ENCODE peak calls at places on chromosomes 3 and 15, in five cellular contexts. A is T-cell; D is mesenteric fat pad; I is activated T-helper 1 cell treated with anti-CD3 and anti-CD28 coated beads, Interleukin-2, amount 50 U/mL, for 16 hours; O is skeletal muscle cell. K is an unnamed sample.

GRCh38 chr15:55673287-55673686 is 69.7 kb downstream of the PRTG start:
- DNase-seq in I (no peak), O (no peak), A (no peak), D (no peak), K (no peak)

GRCh38 chr3:46096336-46096735 is 69.1 kb upstream of the XCR1 start:
- DNase-seq in I (no peak), D (no peak), A (no peak), O (no peak), K (no peak)

GRCh38 chr3:72887378-72887722 is 496 bp upstream of the GXYLT2 start:
- DNase-seq in A (no peak), D (no peak), O (no peak), I (no peak), K (no peak)

GRCh38 chr3:43770426-43771103 is 79.8 kb downstream of the ABHD5 start:
- DNase-seq in D (no peak), I (no peak), O (no peak), A (no peak), K (no peak)

GRCh38 chr15:57696146-57696545 is 10.4 kb upstream of the POLR2M start:
- DNase-seq in I (no peak), D (no peak), O (no peak), A (no peak), K (no peak)

GRCh38 chr3:72237679-72238320 is 452.9 kb upstream of the PROK2 start:
- DNase-seq in D (peak; percentile 20), I (no peak), O (no peak), A (no peak), K (no peak)

GRCh38 chr3:136755192-136755591 is 3.0 kb upstream of the STAG1 start:
- DNase-seq in O (no peak), D (no peak), A (no peak), I (no peak), K (no peak)

GRCh38 chr3:173027429-173027828 is 113.6 kb downstream of the SPATA16 start:
- DNase-seq in O (no peak), D (no peak), A (no peak), I (no peak), K (no peak)

GRCh38 chr3:138118863-138119766 is 3.7 kb upstream of the DZIP1L start:
- DNase-seq in D (no peak), I (peak; percentile 21), O (no peak), A (no peak), K (no peak)

GRCh38 chr3:11567516-11568467 is 75.9 kb downstream of the VGLL4 start:
- DNase-seq in D (no peak), A (no peak), I (no peak), O (peak; percentile 56), K (no peak)

GRCh38 chr3:64010199-64010598 is 13.1 kb downstream of the PSMD6 start:
- DNase-seq in D (no peak), A (no peak), I (no peak), O (no peak), K (no peak)

GRCh38 chr15:41161336-41161735 is 45.3 kb upstream of the INO80 start:
- DNase-seq in A (no peak), O (no peak), D (no peak), I (no peak), K (no peak)

GRCh38 chr15:90629217-90629616 is 87.9 kb upstream of the BLM start:
- DNase-seq in O (no peak), I (no peak), D (peak; percentile 74), A (no peak), K (no peak)

GRCh38 chr3:108090701-108091497 is at the start of gene CD47:
- DNase-seq in I (peak; percentile 95), D (peak; percentile 99), A (peak; percentile 94), O (peak; percentile 72), K (peak; percentile 94)

GRCh38 chr15:66789029-66790025 is 87.3 kb downstream of the SMAD6 start:
- DNase-seq in O (no peak), I (no peak), D (peak; percentile 87), A (no peak), K (no peak)

GRCh38 chr15:68389936-68390790 is 41.8 kb downstream of the ITGA11 start:
- DNase-seq in A (no peak), I (no peak), D (peak; percentile 57), O (peak; percentile 63), K (peak; percentile 72)

GRCh38 chr15:31001702-31002101 is 10.3 kb upstream of the MTMR10 start:
- DNase-seq in A (no peak), D (no peak), I (no peak), O (no peak), K (no peak)

GRCh38 chr3:48896991-48897390 is 1.7 kb downstream of the SLC25A20 start:
- DNase-seq in I (no peak), O (no peak), A (no peak), D (no peak), K (no peak)

GRCh38 chr3:32436816-32437189 is 45.1 kb downstream of the CMTM7 start:
- DNase-seq in O (no peak), I (no peak), D (peak; percentile 41), A (no peak), K (no peak)

GRCh38 chr15:32994810-32995424 is 199.6 kb downstream of the FMN1 start:
- DNase-seq in D (no peak), I (no peak), A (no peak), O (no peak), K (no peak)

GRCh38 chr3:131903988-131904415 is 130.8 kb downstream of the CPNE4 start:
- DNase-seq in D (no peak), A (no peak), O (peak; percentile 99), I (no peak), K (no peak)